ENCODE peak calls at places on chromosomes 13 and 19, in six cellular contexts. S, J, L, T, Q and M are unnamed samples.

GRCh38 chr13:30715837-30716236 is 19.5 kb upstream of the ALOX5AP start:
- DNase-seq in S (no peak), J (peak; percentile 52), L (no peak), T (no peak), Q (no peak), M (no peak)

GRCh38 chr13:30332516-30333165 is 25.3 kb upstream of the KATNAL1 start:
- DNase-seq in S (no peak), J (no peak), L (no peak), T (peak; percentile 10), Q (no peak), M (no peak)

GRCh38 chr19:18776288-18776594 is 14.9 kb downstream of the COMP start:
- DNase-seq in S (no peak), J (no peak), L (peak; percentile 68), T (no peak), Q (no peak), M (peak; percentile 65)

GRCh38 chr13:40547545-40548322 is 118.7 kb downstream of the FOXO1 start:
- DNase-seq in S (no peak), J (no peak), L (no peak), T (no peak), Q (no peak), M (no peak)

GRCh38 chr19:17757125-17757524 is 5.8 kb downstream of the FCHO1 start:
- DNase-seq in S (no peak), J (no peak), L (peak; percentile 55), T (no peak), Q (peak; percentile 87), M (peak; percentile 46)

GRCh38 chr19:38401148-38401547 is 1.7 kb upstream of the FAM98C start:
- DNase-seq in S (no peak), J (no peak), L (peak; percentile 53), T (no peak), Q (no peak), M (peak; percentile 79)

GRCh38 chr19:47089767-47090350 is 23.7 kb downstream of the ZC3H4 start:
- DNase-seq in S (no peak), J (no peak), L (no peak), T (no peak), Q (no peak), M (no peak)

GRCh38 chr19:18596752-18597157 is 8.2 kb downstream of the REX1BD start:
- DNase-seq in S (no peak), J (no peak), L (no peak), T (peak; percentile 60), Q (peak; percentile 88), M (no peak)

GRCh38 chr13:48234652-48235099 is 1.7 kb downstream of the ITM2B start:
- DNase-seq in S (no peak), J (no peak), L (no peak), T (no peak), Q (no peak), M (no peak)

GRCh38 chr13:103299079-103299478 is 232.9 kb upstream of the SLC10A2 start:
- DNase-seq in S (no peak), J (no peak), L (no peak), T (peak; percentile 51), Q (no peak), M (no peak)

GRCh38 chr19:776549-776948 is 20.7 kb upstream of the PTBP1 start:
- DNase-seq in S (no peak), J (no peak), L (no peak), T (no peak), Q (no peak), M (no peak)

GRCh38 chr19:42363614-42364346 is 26.3 kb downstream of the CNFN start:
- DNase-seq in S (no peak), J (no peak), L (no peak), T (no peak), Q (no peak), M (no peak)

GRCh38 chr19:54521022-54521859 is 18.6 kb downstream of the LAIR2 start:
- DNase-seq in S (no peak), J (no peak), L (no peak), T (no peak), Q (no peak), M (no peak)

GRCh38 chr19:54136086-54136863 is 1.3 kb upstream of the CNOT3 start:
- DNase-seq in S (no peak), J (no peak), L (peak; percentile 7), T (no peak), Q (no peak), M (no peak)

GRCh38 chr13:51048166-51048461 is 63.0 kb downstream of the C13orf42 start:
- DNase-seq in S (no peak), J (no peak), L (no peak), T (no peak), Q (no peak), M (no peak)

GRCh38 chr13:113544896-113545295 is 39.7 kb upstream of the TFDP1 start:
- DNase-seq in S (no peak), J (peak; percentile 53), L (no peak), T (no peak), Q (no peak), M (no peak)

GRCh38 chr19:42386974-42387707 is 3.0 kb downstream of the CNFN start:
- DNase-seq in S (peak; percentile 51), J (peak; percentile 71), L (peak; percentile 40), T (peak; percentile 92), Q (peak; percentile 80), M (peak; percentile 49)

GRCh38 chr13:72849571-72849970 is 67.6 kb downstream of the PIBF1 start:
- DNase-seq in S (no peak), J (no peak), L (peak; percentile 63), T (no peak), Q (no peak), M (peak; percentile 4)

GRCh38 chr13:35514801-35515502 is 38.5 kb upstream of the MAB21L1 start:
- DNase-seq in S (no peak), J (no peak), L (peak; percentile 1), T (no peak), Q (no peak), M (no peak)

GRCh38 chr19:15129856-15130580 is 22.8 kb downstream of the SYDE1 start:
- DNase-seq in S (no peak), J (no peak), L (no peak), T (peak; percentile 42), Q (no peak), M (no peak)
- TF ChIP-seq CTCF in S (no peak), J (no peak), L (no peak), T (no peak), Q (no peak), M (no peak)

GRCh38 chr19:10270616-10271394 is at the start of gene ICAM1:
- DNase-seq in S (peak; percentile 63), J (peak; percentile 87), L (peak; percentile 62), T (peak; percentile 79), Q (peak; percentile 82), M (no peak)
- TF ChIP-seq CTCF in S (peak; percentile 31), J (no peak), L (no peak), T (peak; percentile 27), Q (no peak), M (peak; percentile 30)

DNA sequence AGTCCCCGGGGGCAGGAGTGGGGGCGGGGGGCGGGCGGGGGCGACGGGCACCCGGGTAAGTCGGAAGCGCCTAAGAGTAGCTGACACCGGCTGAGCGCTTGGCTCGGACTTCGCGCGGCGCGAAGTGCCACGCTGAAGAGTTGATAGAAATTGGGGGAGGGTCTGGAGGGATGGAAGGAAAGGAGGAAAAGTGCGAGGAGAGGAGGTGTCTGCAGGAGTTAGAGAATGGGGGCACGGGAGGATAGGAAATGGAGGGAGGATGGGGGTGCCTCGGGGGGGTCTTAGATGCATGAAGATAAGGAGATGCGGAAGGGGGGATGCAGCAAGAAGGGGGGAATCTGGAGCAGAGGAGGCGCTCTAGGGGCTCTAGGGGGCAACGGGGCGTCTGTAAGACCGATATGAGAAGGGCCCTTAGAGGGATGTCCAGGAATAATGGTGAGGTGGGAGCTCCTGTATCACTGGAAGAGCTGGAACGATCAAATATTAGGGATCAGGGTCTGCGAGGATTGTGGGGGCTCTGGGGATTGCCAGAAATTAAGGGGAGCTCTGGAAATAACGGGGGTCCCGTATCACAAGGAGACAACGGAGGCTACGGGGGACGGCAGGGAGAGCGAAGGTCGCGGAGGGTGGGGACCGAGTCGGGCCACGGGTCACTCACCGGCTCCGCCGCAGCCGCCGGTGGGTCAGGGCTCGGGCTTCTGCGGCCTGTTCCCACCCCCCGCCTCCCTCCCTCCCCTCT is at the start of gene MYPOP:
- DNase-seq in S (no peak), J (no peak), L (no peak), T (peak; percentile 26), Q (no peak), M (no peak)
- TF ChIP-seq CTCF in S (no peak), J (no peak), L (no peak), T (no peak), Q (no peak), M (no peak)

DNA sequence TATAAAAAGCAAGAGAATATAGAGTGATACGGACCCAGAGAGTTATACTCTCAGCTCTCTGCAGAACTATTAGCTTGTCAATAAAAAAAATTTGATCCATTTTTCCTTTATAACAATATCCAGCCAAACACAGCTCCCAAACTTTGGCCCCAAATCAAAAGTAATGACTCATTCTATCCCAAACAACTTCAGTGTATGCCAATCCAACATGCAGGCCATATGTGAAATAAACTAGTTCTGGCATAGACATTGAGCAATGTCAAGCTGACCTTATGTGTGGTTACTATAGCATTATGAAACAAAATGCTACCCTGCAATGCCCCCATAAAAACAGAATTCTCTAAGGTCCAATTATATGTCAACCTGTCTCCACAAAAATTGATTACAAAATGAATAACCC is 209.5 kb downstream of the DNAJC15 start:
- DNase-seq in S (no peak), J (no peak), L (peak; percentile 71), T (no peak), Q (no peak), M (peak; percentile 29)
- TF ChIP-seq CTCF in S (no peak), J (no peak), L (no peak), T (no peak), Q (no peak), M (no peak)